ENCODE peak calls at places on chromosome 4, in five cellular contexts. S is dorsolateral prefrontal cortex, Y is uterus, R is pancreas, H is H9. V is an unnamed sample. For H3K27me3, the result is how much of the 10 kb centered on the place peaks cover.

GRCh38 chr4:109631709-109632108 is 71.5 kb downstream of the CASP6 start:
- DNase-seq in S (no peak), Y (peak), R (peak), H (peak), V (no peak)

GRCh38 chr4:40192286-40193017 is 4.4 kb upstream of the RHOH start:
- DNase-seq in S (no peak), Y (no peak), R (no peak), H (no peak), V (no peak)

GRCh38 chr4:10102981-10103330 is 13.6 kb downstream of the WDR1 start:
- DNase-seq in S (no peak), Y (no peak), R (no peak), H (no peak), V (no peak)

GRCh38 chr4:12242354-12242753 is 813.7 kb upstream of the HS3ST1 start:
- DNase-seq in S (no peak), Y (no peak), R (no peak), H (no peak), V (no peak)

GRCh38 chr4:912548-913279 is 19.4 kb downstream of the GAK start:
- DNase-seq in S (peak), Y (peak), R (no peak), H (no peak), V (no peak)

GRCh38 chr4:97747945-97748344 is 395.3 kb downstream of the STPG2 start:
- DNase-seq in S (no peak), Y (no peak), R (no peak), H (no peak), V (no peak)

GRCh38 chr4:128288689-128289106 is 1.1 kb upstream of the PGRMC2 start:
- DNase-seq in S (no peak), Y (no peak), R (no peak), H (no peak), V (peak)

GRCh38 chr4:10030946-10031662 is 9.8 kb upstream of the SLC2A9 start:
- DNase-seq in S (no peak), Y (no peak), R (no peak), H (peak), V (no peak)

GRCh38 chr4:53963786-53964185 is 100.6 kb downstream of the CHIC2 start:
- DNase-seq in S (no peak), Y (no peak), R (no peak), H (no peak), V (no peak)

GRCh38 chr4:71366776-71367175 is 28.0 kb downstream of the SLC4A4 start:
- DNase-seq in S (no peak), Y (no peak), R (no peak), H (no peak), V (no peak)

GRCh38 chr4:89305028-89305427 is 2.6 kb downstream of the GPRIN3 start:
- DNase-seq in S (no peak), Y (no peak), R (no peak), H (no peak), V (no peak)

GRCh38 chr4:17166954-17167353 is 268.5 kb upstream of the LDB2 start:
- DNase-seq in S (no peak), Y (peak), R (no peak), H (no peak), V (no peak)

GRCh38 chr4:2408401-2408958 is 10.0 kb downstream of the ZFYVE28 start:
- DNase-seq in S (peak), Y (no peak), R (no peak), H (peak), V (no peak)

GRCh38 chr4:87465739-87466366 is 43.5 kb downstream of the NUDT9 start:
- DNase-seq in S (no peak), Y (no peak), R (no peak), H (no peak), V (no peak)

GRCh38 chr4:184514121-184514988 is 40.0 kb upstream of the IRF2 start:
- DNase-seq in S (peak), Y (peak), R (peak), H (no peak), V (no peak)

GRCh38 chr4:16082424-16083216 is 1.2 kb downstream of the PROM1 start:
- DNase-seq in S (no peak), Y (no peak), R (peak), H (peak), V (no peak)

GRCh38 chr4:171674781-171675180 is 138.4 kb upstream of the GALNTL6 start:
- DNase-seq in S (no peak), Y (no peak), R (no peak), H (no peak), V (no peak)

GRCh38 chr4:73684097-73684496 is 56.3 kb upstream of the CXCL8 start:
- DNase-seq in S (no peak), Y (no peak), R (no peak), H (no peak), V (no peak)

GRCh38 chr4:56704074-56704473 is 23.0 kb upstream of the HOPX start:
- DNase-seq in S (no peak), Y (no peak), R (no peak), H (no peak), V (no peak)

GRCh38 chr4:159267023-159267939 is 164.4 kb downstream of the RAPGEF2 start:
- DNase-seq in S (no peak), Y (no peak), R (no peak), H (no peak), V (no peak)

GRCh38 chr4:158760866-158761265 is 8.0 kb upstream of the FNIP2 start:
- DNase-seq in S (no peak), Y (no peak), R (no peak), H (no peak), V (no peak)

GRCh38 chr4:102420563-102421221 is 75.4 kb upstream of the SLC39A8 start:
- DNase-seq in S (no peak), Y (no peak), R (no peak), H (no peak), V (no peak)

GRCh38 chr4:173174184-173175156 is 5.9 kb downstream of the GALNT7 start:
- DNase-seq in S (no peak), Y (no peak), R (no peak), H (no peak), V (no peak)

GRCh38 chr4:11216520-11216919 is 212.2 kb downstream of the HS3ST1 start:
- DNase-seq in S (no peak), Y (no peak), R (no peak), H (no peak), V (no peak)

GRCh38 chr4:11214281-11214680 is 214.4 kb downstream of the HS3ST1 start:
- DNase-seq in S (no peak), Y (no peak), R (no peak), H (no peak), V (no peak)

GRCh38 chr4:11223261-11223660 is 205.4 kb downstream of the HS3ST1 start:
- DNase-seq in S (no peak), Y (no peak), R (no peak), H (no peak), V (no peak)

GRCh38 chr4:11218692-11219091 is 210.0 kb downstream of the HS3ST1 start:
- DNase-seq in S (no peak), Y (no peak), R (no peak), H (no peak), V (no peak)
- TF ChIP-seq CTCF in S (no peak), Y (no peak), R (no peak), H (peak), V (no peak)

GRCh38 chr4:93827272-93827947 is 1.1 kb upstream of the ATOH1 start:
- DNase-seq in S (no peak), Y (no peak), R (no peak), H (peak), V (no peak)
- H3K27me3 ChIP-seq in S (half or more), Y (half or more), R (under half), H (under half), V (half or more)

GRCh38 chr4:5203925-5204324 is 152.6 kb downstream of the STK32B start:
- DNase-seq in S (no peak), Y (no peak), R (no peak), H (no peak), V (no peak)

GRCh38 chr4:5203309-5203708 is 152.0 kb downstream of the STK32B start:
- DNase-seq in S (no peak), Y (no peak), R (no peak), H (no peak), V (no peak)

GRCh38 chr4:5206391-5206790 is 155.1 kb downstream of the STK32B start:
- DNase-seq in S (peak), Y (peak), R (no peak), H (no peak), V (no peak)

GRCh38 chr4:5204781-5205180 is 153.5 kb downstream of the STK32B start:
- DNase-seq in S (no peak), Y (peak), R (no peak), H (no peak), V (no peak)

GRCh38 chr4:5205981-5206380 is 154.7 kb downstream of the STK32B start:
- DNase-seq in S (no peak), Y (no peak), R (no peak), H (no peak), V (no peak)
- H3K27ac ChIP-seq in S (no peak), Y (no peak), R (no peak), H (no peak), V (no peak)

GRCh38 chr4:28357985-28358384 is 1497.3 kb downstream of the STIM2 start:
- DNase-seq in S (peak), Y (no peak), R (no peak), H (peak), V (no peak)
- TF ChIP-seq CTCF in S (peak), Y (no peak), R (no peak), H (peak), V (no peak)